ENCODE peak calls at places on chromosome 12, in four cellular contexts. U is MM.1S, S is mammary epithelial cell, J is neural progenitor cell. D is an unnamed sample.

GRCh38 chr12:48034835-48035805 is 30.8 kb upstream of the COL2A1 start:
- DNase-seq in U (no peak), S (peak), J (no peak), D (no peak)

GRCh38 chr12:64890873-64891468 is 66.5 kb downstream of the TBC1D30 start:
- DNase-seq in U (peak), S (peak), J (peak), D (peak)

GRCh38 chr12:75658826-75659823 is 147.7 kb upstream of the KRR1 start:
- DNase-seq in U (no peak), S (peak), J (no peak), D (peak)

GRCh38 chr12:79615596-79616560 is 74.9 kb downstream of the PAWR start:
- DNase-seq in U (no peak), S (peak), J (no peak), D (no peak)

GRCh38 chr12:12759234-12759915 is 26.1 kb upstream of the APOLD1 start:
- DNase-seq in U (no peak), S (no peak), J (no peak), D (no peak)

GRCh38 chr12:68823711-68824110 is 15.7 kb downstream of the MDM2 start:
- DNase-seq in U (no peak), S (no peak), J (no peak), D (peak)

GRCh38 chr12:13099066-13099909 is 4.2 kb downstream of the GSG1 start:
- DNase-seq in U (no peak), S (no peak), J (no peak), D (peak)

GRCh38 chr12:93825926-93826599 is 148.9 kb downstream of the CRADD start:
- DNase-seq in U (no peak), S (no peak), J (no peak), D (peak)

GRCh38 chr12:14417717-14418116 is 52.2 kb downstream of the ATF7IP start:
- DNase-seq in U (peak), S (peak), J (peak), D (peak)

GRCh38 chr12:52380271-52380694 is 5.2 kb downstream of the KRT84 start:
- DNase-seq in U (no peak), S (peak), J (peak), D (no peak)

GRCh38 chr12:67966560-67966959 is 22.7 kb upstream of the IFNG-AS1 start:
- DNase-seq in U (no peak), S (no peak), J (no peak), D (no peak)

GRCh38 chr12:123097521-123098084 is 53.3 kb downstream of the PITPNM2 start:
- DNase-seq in U (no peak), S (no peak), J (no peak), D (no peak)

GRCh38 chr12:62772556-62772955 is 162.4 kb downstream of the PPM1H start:
- DNase-seq in U (no peak), S (peak), J (no peak), D (peak)

GRCh38 chr12:22257100-22257499 is 77.4 kb downstream of the ST8SIA1 start:
- DNase-seq in U (no peak), S (peak), J (no peak), D (no peak)

GRCh38 chr12:31491819-31492598 is 98.9 kb downstream of the DENND5B start:
- DNase-seq in U (no peak), S (peak), J (no peak), D (peak)

GRCh38 chr12:62737615-62738014 is 197.3 kb downstream of the PPM1H start:
- DNase-seq in U (no peak), S (no peak), J (no peak), D (no peak)

GRCh38 chr12:2640709-2641108 is 154.1 kb upstream of the FKBP4 start:
- DNase-seq in U (no peak), S (peak), J (peak), D (peak)

GRCh38 chr12:78156751-78157150 is 326.1 kb downstream of the NAV3 start:
- DNase-seq in U (no peak), S (peak), J (no peak), D (peak)

GRCh38 chr12:45547132-45547531 is 182.4 kb upstream of the ARID2 start:
- DNase-seq in U (no peak), S (no peak), J (no peak), D (no peak)

GRCh38 chr12:12943589-12944260 is 8.2 kb downstream of the GPRC5D start:
- DNase-seq in U (no peak), S (no peak), J (no peak), D (no peak)

GRCh38 chr12:49920241-49920914 is 16.7 kb upstream of the FAIM2 start:
- DNase-seq in U (no peak), S (no peak), J (no peak), D (peak)

GRCh38 chr12:31785318-31785717 is 56.5 kb upstream of the AMN1 start:
- DNase-seq in U (no peak), S (no peak), J (no peak), D (no peak)

GRCh38 chr12:62919827-62920226 is 15.1 kb downstream of the PPM1H start:
- DNase-seq in U (no peak), S (peak), J (no peak), D (peak)

GRCh38 chr12:113537751-113538087 is 66.0 kb upstream of the LHX5 start:
- DNase-seq in U (no peak), S (peak), J (no peak), D (no peak)

GRCh38 chr12:53991077-53991460 is 6.1 kb downstream of the HOXC10 start:
- DNase-seq in U (no peak), S (peak), J (no peak), D (no peak)
- H2AFZ ChIP-seq in U (no peak), S (peak), J (no peak), D (no peak)

DNA sequence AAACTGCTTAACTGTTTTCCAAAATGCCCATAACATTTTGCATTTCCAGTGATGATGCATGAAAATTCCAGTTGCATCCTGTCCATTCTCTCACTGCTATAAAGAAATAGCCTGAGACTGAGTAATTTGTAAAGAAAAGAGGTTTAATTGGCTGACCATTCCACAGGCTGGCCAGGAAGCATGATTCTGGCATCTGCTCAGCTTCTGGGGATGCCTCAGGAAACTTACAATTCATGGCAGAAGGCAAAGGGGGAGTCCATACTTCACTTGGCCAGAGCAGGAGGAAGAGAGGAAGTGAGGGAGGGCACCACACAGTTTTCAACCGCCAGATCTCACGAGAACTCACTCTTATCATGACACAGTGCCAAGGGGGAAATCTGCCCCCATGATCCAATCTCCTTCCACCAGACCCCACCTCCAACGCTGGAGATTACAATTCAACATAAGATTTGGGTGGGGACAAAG is 18.2 kb upstream of the CLEC2D start:
- DNase-seq in U (no peak), S (peak), J (no peak), D (peak)
- H3K4me2 ChIP-seq in U (peak), S (peak), J (no peak), D (peak)

DNA sequence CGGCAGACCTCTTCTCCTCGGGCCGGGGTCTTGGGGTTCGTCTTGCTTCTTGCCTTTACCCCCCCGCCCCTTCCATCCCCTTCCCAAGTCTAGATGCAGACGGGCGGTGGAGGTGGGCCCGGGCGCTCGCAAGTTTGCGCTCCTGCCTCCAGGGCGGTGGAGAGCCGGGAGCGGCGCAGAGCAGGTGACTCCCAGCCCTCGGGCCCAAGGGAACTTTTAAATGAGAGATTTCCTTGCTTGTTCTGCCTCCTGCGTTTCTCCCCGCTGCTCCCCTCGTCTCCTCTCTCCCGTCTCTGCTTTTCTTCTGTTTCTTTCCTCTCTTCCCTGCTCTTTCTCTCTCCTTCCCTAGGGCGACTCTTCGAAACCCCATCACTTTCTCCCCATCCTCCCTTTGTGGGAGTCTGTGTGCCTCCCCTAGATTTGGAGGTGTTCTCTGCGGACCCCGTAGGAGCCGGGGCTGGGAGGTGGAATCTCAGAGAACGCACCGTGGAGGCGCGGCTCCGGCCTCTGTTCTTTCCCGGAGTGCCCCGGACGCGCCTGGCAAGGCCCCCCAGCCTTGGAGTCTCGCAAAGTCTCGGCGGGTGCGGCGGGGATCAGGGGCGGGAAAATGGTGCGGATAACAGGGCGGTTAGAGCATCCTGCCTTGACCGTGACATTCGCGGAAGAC is 114.7 kb upstream of the MYL2 start:
- DNase-seq in U (no peak), S (peak), J (peak), D (no peak)
- TF ChIP-seq EZH2 in U (no peak), S (peak), J (peak), D (no peak)

DNA sequence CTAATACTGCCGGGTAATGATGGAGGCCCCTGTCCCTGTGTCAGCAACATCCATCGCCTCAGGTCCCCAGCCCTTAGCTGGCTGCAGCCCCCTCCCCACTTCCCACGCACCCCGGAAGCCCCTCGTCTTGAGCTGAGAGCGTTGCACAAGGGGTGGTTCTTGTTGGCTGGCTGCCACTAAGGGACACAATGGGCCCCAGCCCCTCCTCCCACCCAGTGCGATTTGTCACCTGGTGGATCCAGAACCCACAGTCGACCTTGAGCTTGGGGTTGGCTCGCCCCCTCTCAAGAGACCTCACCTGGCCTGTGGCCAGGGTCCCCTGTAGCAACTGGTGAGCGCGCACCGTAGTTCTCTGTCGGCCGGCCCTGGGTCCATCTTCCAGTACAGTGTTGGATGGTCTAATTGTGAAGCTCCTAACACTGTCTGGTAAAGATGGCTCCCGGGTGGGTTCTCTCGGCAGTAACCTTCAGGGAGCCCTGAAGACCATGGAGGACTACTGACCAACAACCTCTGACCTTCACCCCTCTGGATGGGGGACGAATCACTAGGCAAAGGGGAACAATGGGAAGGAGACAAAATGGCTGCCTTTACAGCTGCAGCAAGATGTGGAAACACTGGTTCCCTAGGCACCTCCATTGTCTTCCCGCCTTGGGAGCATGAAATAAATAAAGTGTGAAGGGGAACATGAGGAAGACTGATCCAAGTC is 6.6 kb downstream of the PHB2 start:
- DNase-seq in U (peak), S (no peak), J (no peak), D (no peak)
- H2AFZ ChIP-seq in U (no peak), S (no peak), J (no peak), D (no peak)

DNA sequence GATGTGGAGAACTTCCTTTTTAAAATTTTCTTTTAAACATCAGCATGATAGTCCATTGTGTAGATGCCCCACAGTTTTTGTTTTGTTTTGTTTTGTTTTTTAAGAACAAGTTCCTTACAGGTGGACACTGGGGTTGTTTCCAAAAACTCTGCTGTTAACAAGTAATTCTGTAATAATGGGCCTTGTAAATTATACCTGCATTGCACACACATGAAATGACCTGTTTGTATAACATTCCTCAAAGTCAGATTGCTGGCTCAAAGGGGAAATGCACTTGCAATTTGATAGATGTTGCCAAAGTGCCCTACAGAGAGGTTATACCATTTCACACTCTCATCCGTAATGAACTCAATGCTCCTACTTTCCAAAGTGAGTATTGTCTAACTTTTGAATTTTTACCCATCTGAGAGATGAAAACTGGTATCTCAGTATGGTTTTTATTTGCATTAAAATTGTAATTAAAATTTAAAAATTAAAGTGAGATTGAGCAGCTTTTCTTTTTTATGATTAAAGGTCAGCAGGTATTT is 89.2 kb downstream of the SPPL3 start:
- DNase-seq in U (no peak), S (no peak), J (no peak), D (no peak)
- H3K4me2 ChIP-seq in U (no peak), S (no peak), J (no peak), D (no peak)

D was measured in astrocyte.